ENCODE peak calls at places on chromosome 17, in five cellular contexts. One of them, this sample, is unnamed.

GRCh38 chr17:35243459-35244204 is 760 bp downstream of the SLFN5 start:
- DNase-seq in mucosa of descending colon: peak
- DNase-seq in SJCRH30: peak
- DNase-seq in glutamatergic neuron: peak
- DNase-seq in tibial artery: peak
- DNase-seq in this sample: no peak

GRCh38 chr17:80498242-80498919 is 22.0 kb upstream of the NPTX1 start:
- DNase-seq in SJCRH30: peak
- DNase-seq in mucosa of descending colon: peak
- DNase-seq in tibial artery: peak
- DNase-seq in glutamatergic neuron: no peak
- DNase-seq in this sample: no peak

GRCh38 chr17:76384987-76385891 is 830 bp downstream of the SPHK1 start:
- DNase-seq in tibial artery: peak
- DNase-seq in glutamatergic neuron: peak
- DNase-seq in SJCRH30: peak
- DNase-seq in mucosa of descending colon: peak
- DNase-seq in this sample: no peak

GRCh38 chr17:48492401-48493298 is 38.2 kb downstream of the HOXB1 start:
- DNase-seq in mucosa of descending colon: peak
- DNase-seq in SJCRH30: peak
- DNase-seq in glutamatergic neuron: peak
- DNase-seq in tibial artery: peak
- DNase-seq in this sample: peak

GRCh38 chr17:13864551-13864950 is 204.8 kb upstream of the COX10 start:
- DNase-seq in glutamatergic neuron: no peak
- DNase-seq in SJCRH30: peak
- DNase-seq in tibial artery: no peak
- DNase-seq in mucosa of descending colon: no peak
- DNase-seq in this sample: no peak

GRCh38 chr17:13957636-13958035 is 111.7 kb upstream of the COX10 start:
- DNase-seq in SJCRH30: no peak
- DNase-seq in mucosa of descending colon: no peak
- DNase-seq in glutamatergic neuron: no peak
- DNase-seq in tibial artery: no peak
- DNase-seq in this sample: no peak

GRCh38 chr17:50935201-50936124 is 69.3 kb upstream of the TOB1 start:
- DNase-seq in SJCRH30: no peak
- DNase-seq in mucosa of descending colon: peak
- DNase-seq in glutamatergic neuron: peak
- DNase-seq in tibial artery: peak
- DNase-seq in this sample: no peak

GRCh38 chr17:83173997-83174858 is 94.8 kb downstream of the METRNL start:
- DNase-seq in SJCRH30: peak
- DNase-seq in glutamatergic neuron: peak
- DNase-seq in tibial artery: no peak
- DNase-seq in mucosa of descending colon: no peak
- DNase-seq in this sample: peak

GRCh38 chr17:1413281-1413791 is 13.3 kb upstream of the YWHAE start:
- DNase-seq in tibial artery: peak
- DNase-seq in mucosa of descending colon: peak
- DNase-seq in glutamatergic neuron: no peak
- DNase-seq in SJCRH30: peak
- DNase-seq in this sample: peak

GRCh38 chr17:17849147-17849820 is 12.5 kb upstream of the SREBF1 start:
- DNase-seq in tibial artery: peak
- DNase-seq in mucosa of descending colon: peak
- DNase-seq in glutamatergic neuron: no peak
- DNase-seq in SJCRH30: peak
- DNase-seq in this sample: no peak

GRCh38 chr17:67390646-67391480 is 13.8 kb downstream of the PITPNC1 start:
- DNase-seq in mucosa of descending colon: peak
- DNase-seq in tibial artery: no peak
- DNase-seq in glutamatergic neuron: no peak
- DNase-seq in SJCRH30: peak
- DNase-seq in this sample: no peak

GRCh38 chr17:67068999-67069398 is 24.6 kb downstream of the CACNG1 start:
- DNase-seq in mucosa of descending colon: no peak
- DNase-seq in tibial artery: no peak
- DNase-seq in SJCRH30: no peak
- DNase-seq in glutamatergic neuron: no peak
- DNase-seq in this sample: no peak

GRCh38 chr17:75808549-75808904 is 23.9 kb downstream of the UNK start:
- DNase-seq in glutamatergic neuron: no peak
- DNase-seq in mucosa of descending colon: no peak
- DNase-seq in tibial artery: no peak
- DNase-seq in SJCRH30: no peak
- DNase-seq in this sample: no peak

GRCh38 chr17:63275318-63275967 is 170.7 kb downstream of the CYB561 start:
- DNase-seq in tibial artery: no peak
- DNase-seq in glutamatergic neuron: no peak
- DNase-seq in mucosa of descending colon: no peak
- DNase-seq in SJCRH30: peak
- DNase-seq in this sample: no peak

GRCh38 chr17:82463391-82463790 is 4.8 kb downstream of the NARF start:
- DNase-seq in tibial artery: no peak
- DNase-seq in glutamatergic neuron: no peak
- DNase-seq in mucosa of descending colon: no peak
- DNase-seq in SJCRH30: no peak
- DNase-seq in this sample: no peak

GRCh38 chr17:41530062-41531048 is 2.2 kb upstream of the KRT19 start:
- DNase-seq in glutamatergic neuron: no peak
- DNase-seq in SJCRH30: no peak
- DNase-seq in mucosa of descending colon: peak
- DNase-seq in tibial artery: no peak
- DNase-seq in this sample: peak

GRCh38 chr17:27565874-27566672 is 64.9 kb upstream of the LGALS9 start:
- DNase-seq in mucosa of descending colon: no peak
- DNase-seq in glutamatergic neuron: no peak
- DNase-seq in tibial artery: no peak
- DNase-seq in SJCRH30: no peak
- DNase-seq in this sample: no peak

GRCh38 chr17:60371416-60371815 is 20.5 kb downstream of the USP32 start:
- DNase-seq in SJCRH30: no peak
- DNase-seq in glutamatergic neuron: no peak
- DNase-seq in tibial artery: no peak
- DNase-seq in mucosa of descending colon: no peak
- DNase-seq in this sample: no peak

GRCh38 chr17:65158081-65158480 is 20.9 kb downstream of the RGS9 start:
- DNase-seq in mucosa of descending colon: no peak
- DNase-seq in glutamatergic neuron: no peak
- DNase-seq in SJCRH30: no peak
- DNase-seq in tibial artery: no peak
- DNase-seq in this sample: no peak

GRCh38 chr17:77882481-77883212 is 75.9 kb upstream of the TNRC6C start:
- DNase-seq in tibial artery: peak
- DNase-seq in SJCRH30: peak
- DNase-seq in glutamatergic neuron: peak
- DNase-seq in mucosa of descending colon: peak
- DNase-seq in this sample: peak

GRCh38 chr17:66426397-66427033 is 124.1 kb downstream of the PRKCA start:
- DNase-seq in glutamatergic neuron: no peak
- DNase-seq in SJCRH30: no peak
- DNase-seq in mucosa of descending colon: peak
- DNase-seq in tibial artery: no peak
- DNase-seq in this sample: no peak

GRCh38 chr17:73924488-73925186 is 278.8 kb upstream of the RPL38 start:
- DNase-seq in SJCRH30: peak
- DNase-seq in tibial artery: no peak
- DNase-seq in mucosa of descending colon: no peak
- DNase-seq in glutamatergic neuron: no peak
- DNase-seq in this sample: no peak

GRCh38 chr17:65402513-65403086 is 158.8 kb downstream of the AXIN2 start:
- DNase-seq in tibial artery: no peak
- DNase-seq in glutamatergic neuron: no peak
- DNase-seq in mucosa of descending colon: no peak
- DNase-seq in SJCRH30: peak
- DNase-seq in this sample: no peak

GRCh38 chr17:36675250-36675649 is 73.9 kb downstream of the MRM1 start:
- DNase-seq in tibial artery: no peak
- DNase-seq in SJCRH30: no peak
- DNase-seq in glutamatergic neuron: no peak
- DNase-seq in mucosa of descending colon: no peak
- DNase-seq in this sample: no peak

GRCh38 chr17:36463916-36464764 is 22.3 kb upstream of the ZNHIT3 start:
- DNase-seq in tibial artery: no peak
- DNase-seq in mucosa of descending colon: peak
- DNase-seq in glutamatergic neuron: peak
- DNase-seq in SJCRH30: no peak
- DNase-seq in this sample: no peak

GRCh38 chr17:74202879-74203432 is 522 bp upstream of the RPL38 start:
- DNase-seq in mucosa of descending colon: no peak
- DNase-seq in tibial artery: no peak
- DNase-seq in glutamatergic neuron: no peak
- DNase-seq in SJCRH30: peak
- DNase-seq in this sample: peak

GRCh38 chr17:19482571-19482970 is 51.1 kb upstream of the SLC47A1 start:
- DNase-seq in SJCRH30: peak
- DNase-seq in mucosa of descending colon: no peak
- DNase-seq in tibial artery: no peak
- DNase-seq in glutamatergic neuron: no peak
- DNase-seq in this sample: no peak

GRCh38 chr17:28712037-28712704 is 483 bp upstream of the PROCA1 start:
- DNase-seq in mucosa of descending colon: peak
- DNase-seq in glutamatergic neuron: peak
- DNase-seq in tibial artery: peak
- DNase-seq in SJCRH30: no peak
- DNase-seq in this sample: no peak

GRCh38 chr17:81386646-81387234 is 8.5 kb upstream of the BAHCC1 start:
- DNase-seq in tibial artery: no peak
- DNase-seq in mucosa of descending colon: no peak
- DNase-seq in glutamatergic neuron: peak
- DNase-seq in SJCRH30: peak
- DNase-seq in this sample: no peak

GRCh38 chr17:45164734-45165269 is 3.1 kb downstream of the HEXIM2 start:
- DNase-seq in glutamatergic neuron: no peak
- DNase-seq in mucosa of descending colon: no peak
- DNase-seq in SJCRH30: no peak
- DNase-seq in tibial artery: no peak
- DNase-seq in this sample: no peak

GRCh38 chr17:81865733-81866439 is 5.3 kb downstream of the ARHGDIA start:
- DNase-seq in tibial artery: no peak
- DNase-seq in mucosa of descending colon: peak
- DNase-seq in SJCRH30: peak
- DNase-seq in glutamatergic neuron: no peak
- DNase-seq in this sample: no peak

GRCh38 chr17:17681744-17682292 is 560 bp downstream of the RAI1 start:
- DNase-seq in mucosa of descending colon: no peak
- DNase-seq in glutamatergic neuron: peak
- DNase-seq in SJCRH30: peak
- DNase-seq in tibial artery: no peak
- DNase-seq in this sample: peak

GRCh38 chr17:10739341-10739905 is 9.6 kb upstream of the TMEM220 start:
- DNase-seq in tibial artery: no peak
- DNase-seq in SJCRH30: peak
- DNase-seq in mucosa of descending colon: no peak
- DNase-seq in glutamatergic neuron: peak
- DNase-seq in this sample: no peak

GRCh38 chr17:69084911-69085310 is 24.2 kb upstream of the ABCA9 start:
- DNase-seq in SJCRH30: no peak
- DNase-seq in tibial artery: no peak
- DNase-seq in mucosa of descending colon: peak
- DNase-seq in glutamatergic neuron: peak
- DNase-seq in this sample: peak

GRCh38 chr17:82333279-82334171 is at the start of gene SECTM1:
- DNase-seq in mucosa of descending colon: peak
- DNase-seq in glutamatergic neuron: peak
- DNase-seq in tibial artery: peak
- DNase-seq in SJCRH30: no peak
- DNase-seq in this sample: peak

GRCh38 chr17:75273968-75274708 is 3.1 kb upstream of the MIF4GD start:
- DNase-seq in glutamatergic neuron: no peak
- DNase-seq in mucosa of descending colon: no peak
- DNase-seq in SJCRH30: no peak
- DNase-seq in tibial artery: no peak
- DNase-seq in this sample: peak

GRCh38 chr17:44417553-44417952 is 28.1 kb upstream of the ITGA2B start:
- DNase-seq in tibial artery: no peak
- DNase-seq in glutamatergic neuron: no peak
- DNase-seq in mucosa of descending colon: no peak
- DNase-seq in SJCRH30: no peak
- DNase-seq in this sample: no peak

This sample was measured in BE2C.